ENCODE peak calls at places on chromosomes 11 and 22, in eight cellular contexts. K, I, X, B, G, U, O and N are unnamed samples.

GRCh38 chr11:1448882-1449281 is 37.7 kb downstream of the MOB2 start:
- DNase-seq in K (no peak), I (no peak), X (no peak), B (no peak), G (no peak), U (no peak), O (no peak), N (no peak)

GRCh38 chr11:100297516-100297915 is 389.6 kb upstream of the ARHGAP42 start:
- DNase-seq in K (no peak), I (no peak), X (no peak), B (no peak), G (no peak), U (no peak), O (no peak), N (no peak)

GRCh38 chr11:117879516-117880480 is 3.3 kb upstream of the FXYD6 start:
- DNase-seq in K (no peak), I (no peak), X (no peak), B (no peak), G (no peak), U (no peak), O (no peak), N (no peak)

GRCh38 chr22:32617271-32617670 is 142.7 kb downstream of the FBXO7 start:
- DNase-seq in K (peak), I (no peak), X (no peak), B (no peak), G (no peak), U (no peak), O (peak), N (no peak)

GRCh38 chr11:125874556-125875124 is 12.8 kb upstream of the HYLS1 start:
- DNase-seq in K (peak), I (peak), X (peak), B (no peak), G (peak), U (peak), O (no peak), N (peak)

GRCh38 chr11:42234381-42235035 is 775.1 kb upstream of the LRRC4C start:
- DNase-seq in K (no peak), I (no peak), X (no peak), B (no peak), G (no peak), U (no peak), O (peak), N (no peak)

GRCh38 chr11:9160166-9160565 is 68.8 kb upstream of the SCUBE2 start:
- DNase-seq in K (peak), I (no peak), X (no peak), B (no peak), G (no peak), U (no peak), O (no peak), N (no peak)

GRCh38 chr11:112795142-112795815 is 165.9 kb upstream of the NCAM1 start:
- DNase-seq in K (peak), I (no peak), X (peak), B (no peak), G (peak), U (peak), O (no peak), N (no peak)

GRCh38 chr22:24400726-24401596 is 26.4 kb upstream of the ADORA2A start:
- DNase-seq in K (peak), I (no peak), X (peak), B (no peak), G (no peak), U (peak), O (no peak), N (no peak)

GRCh38 chr22:37507731-37508130 is 11.5 kb downstream of the CARD10 start:
- DNase-seq in K (no peak), I (no peak), X (no peak), B (peak), G (no peak), U (no peak), O (no peak), N (no peak)

GRCh38 chr22:37510046-37510445 is 9.2 kb downstream of the CARD10 start:
- DNase-seq in K (no peak), I (no peak), X (no peak), B (no peak), G (no peak), U (no peak), O (no peak), N (no peak)

GRCh38 chr22:37509026-37509886 is 10.0 kb downstream of the CARD10 start:
- DNase-seq in K (no peak), I (no peak), X (no peak), B (peak), G (no peak), U (no peak), O (no peak), N (no peak)

GRCh38 chr22:37505989-37506388 is 13.2 kb downstream of the CARD10 start:
- DNase-seq in K (no peak), I (no peak), X (no peak), B (peak), G (no peak), U (no peak), O (no peak), N (no peak)

GRCh38 chr22:37508431-37508963 is 10.7 kb downstream of the CARD10 start:
- DNase-seq in K (no peak), I (no peak), X (no peak), B (peak), G (no peak), U (no peak), O (no peak), N (no peak)
- TF ChIP-seq CTCF in K (no peak), I (no peak), X (no peak), B (peak), G (no peak), U (no peak), O (no peak), N (no peak)

GRCh38 chr22:21624880-21625791 is 4.7 kb downstream of the YDJC start:
- DNase-seq in K (no peak), I (no peak), X (no peak), B (no peak), G (no peak), U (no peak), O (no peak), N (no peak)

GRCh38 chr22:21623402-21623970 is 6.3 kb downstream of the YDJC start:
- DNase-seq in K (no peak), I (no peak), X (no peak), B (no peak), G (no peak), U (no peak), O (no peak), N (no peak)

GRCh38 chr22:21622624-21623401 is 7.0 kb downstream of the YDJC start:
- DNase-seq in K (no peak), I (no peak), X (no peak), B (no peak), G (no peak), U (no peak), O (no peak), N (no peak)

GRCh38 chr22:21626073-21626734 is 3.6 kb downstream of the YDJC start:
- DNase-seq in K (no peak), I (no peak), X (no peak), B (no peak), G (no peak), U (no peak), O (no peak), N (no peak)

DNA sequence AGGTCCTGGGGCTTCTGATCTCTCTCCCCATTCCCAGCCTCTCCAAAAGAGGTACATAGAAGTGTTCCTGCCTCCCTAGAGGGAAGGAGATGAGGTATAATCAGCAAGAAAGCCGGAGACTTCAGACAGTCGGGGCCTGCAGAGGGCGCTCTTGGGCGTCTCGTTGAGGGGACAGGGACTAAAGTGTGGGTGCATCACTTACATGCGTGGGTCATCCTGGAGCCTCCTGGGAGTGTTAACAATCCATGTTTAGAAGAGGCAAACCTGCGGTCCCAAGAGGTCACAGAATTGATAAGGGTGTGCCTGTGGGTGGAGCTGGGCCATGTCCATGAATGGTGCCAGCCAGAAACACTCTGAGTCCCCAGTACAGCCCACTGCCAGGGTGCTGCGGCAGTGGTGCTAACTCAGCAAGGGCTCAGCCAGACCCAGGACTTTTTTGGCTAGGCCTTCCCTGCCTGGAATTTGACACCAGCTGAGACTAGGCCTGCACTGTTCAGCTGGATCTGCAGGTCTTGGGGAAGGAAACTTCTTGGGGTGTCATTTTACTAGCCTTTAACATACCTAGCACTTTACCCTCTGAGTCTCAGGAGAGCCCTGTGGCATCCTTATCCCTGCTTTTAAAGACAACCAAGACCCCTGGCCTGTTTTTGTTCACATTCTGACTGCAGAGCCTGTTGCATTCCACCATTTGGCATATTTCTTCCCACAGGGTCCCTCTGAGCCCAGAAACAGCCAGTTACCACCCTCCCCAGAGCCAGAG is 5.5 kb downstream of the YDJC start:
- DNase-seq in K (peak), I (no peak), X (no peak), B (no peak), G (peak), U (peak), O (no peak), N (no peak)
- TF ChIP-seq CTCF in K (peak), I (no peak), X (peak), B (peak), G (peak), U (peak), O (peak), N (peak)

DNA sequence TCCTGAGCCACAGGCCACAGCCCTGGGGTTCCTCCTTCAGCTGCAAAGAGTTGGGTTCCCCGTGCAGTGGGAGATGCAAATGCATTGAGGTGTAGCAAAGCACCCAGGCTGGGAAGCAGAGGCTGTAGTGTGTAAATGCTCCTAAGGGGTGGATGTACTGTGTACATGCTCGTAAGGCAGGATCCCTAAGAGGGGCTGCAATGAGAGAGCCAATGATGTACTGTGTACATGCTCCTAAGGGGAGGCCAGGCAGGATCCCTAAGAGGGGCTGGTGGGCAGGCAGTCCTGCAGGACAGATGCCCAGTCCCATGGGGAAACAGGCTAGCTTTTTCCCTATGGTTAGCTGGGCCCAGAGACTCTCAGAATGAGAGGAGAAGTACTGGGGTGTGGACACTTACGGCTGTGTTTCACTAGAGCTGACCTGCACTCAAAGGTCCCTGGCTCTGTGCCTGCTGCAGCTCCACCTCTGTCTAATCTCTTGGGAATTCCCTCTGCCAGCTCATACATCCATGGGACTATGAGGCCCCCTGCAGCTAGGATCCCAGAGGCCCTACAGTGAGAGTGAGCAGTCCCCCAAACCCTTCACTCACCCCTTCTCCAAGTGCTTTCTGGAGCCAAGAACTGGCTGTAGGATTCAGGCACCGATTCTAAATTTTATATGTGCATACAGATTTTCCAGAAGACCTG is 261.9 kb upstream of the LUZP2 start:
- DNase-seq in K (peak), I (peak), X (no peak), B (peak), G (peak), U (no peak), O (no peak), N (no peak)
- TF ChIP-seq CTCF in K (peak), I (no peak), X (no peak), B (no peak), G (no peak), U (no peak), O (no peak), N (no peak)

GRCh38 chr11:130145975-130146776 is 13.4 kb upstream of the ST14 start:
- DNase-seq in K (no peak), I (peak), X (peak), B (peak), G (peak), U (no peak), O (no peak), N (no peak)
- TF ChIP-seq CTCF in K (no peak), I (no peak), X (no peak), B (peak), G (no peak), U (peak), O (peak), N (peak)

DNA sequence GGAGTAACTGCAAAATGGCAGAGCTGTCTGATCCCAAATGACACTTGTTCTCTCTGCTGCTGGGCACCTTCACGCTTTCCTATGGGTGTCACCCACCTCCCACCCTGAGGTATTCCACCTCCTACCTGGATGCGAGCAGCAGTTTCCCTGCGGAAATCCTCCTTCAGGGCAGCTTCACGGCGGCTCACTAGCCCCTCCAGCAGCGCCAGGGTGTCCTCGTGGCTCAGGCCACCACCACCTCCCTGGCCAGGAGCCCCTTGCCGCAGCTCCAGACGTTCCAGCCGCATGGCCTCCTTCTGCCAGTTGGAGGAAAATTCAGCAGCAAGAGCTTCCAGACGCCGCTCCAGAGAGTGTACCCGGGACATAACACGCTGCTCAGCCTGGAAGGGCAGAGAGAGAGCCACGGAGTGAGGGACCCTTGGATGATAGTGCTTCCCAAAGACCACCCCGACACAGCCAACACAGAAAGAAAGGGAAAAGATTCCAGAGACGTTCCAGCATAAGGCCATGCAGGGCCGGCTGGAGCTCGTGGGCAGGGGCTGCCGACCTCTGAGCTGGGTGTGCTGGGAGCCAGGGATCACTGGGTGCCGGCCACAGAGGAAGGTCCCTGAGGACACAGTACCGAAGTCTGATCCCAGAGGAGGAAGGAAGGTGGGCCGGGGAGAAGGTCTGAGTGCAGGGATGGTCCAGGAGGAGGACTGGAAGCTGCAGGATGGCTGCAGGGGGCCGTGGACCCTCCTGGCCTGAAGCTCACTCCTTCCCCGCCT is 13.4 kb downstream of the SUN2 start:
- DNase-seq in K (no peak), I (no peak), X (no peak), B (no peak), G (no peak), U (no peak), O (no peak), N (no peak)
- TF ChIP-seq CTCF in K (no peak), I (no peak), X (no peak), B (no peak), G (no peak), U (no peak), O (no peak), N (no peak)